ENCODE peak calls at places on chromosomes 6 and 20, in ten cellular contexts. A is cardiac muscle cell, E is psoas muscle, R is left ventricle myocardium inferior, O is heart left ventricle, L is pancreas, T is Panc1, S is MM.1S, D is PC-3, X is breast epithelium. F is an unnamed sample. For H3K36me3, the result is how much of the 10 kb centered on the place peaks cover.

GRCh38 chr20:46900068-46900467 is 5.4 kb downstream of the EYA2 start:
- DNase-seq in T (no peak), X (no peak), L (no peak), E (no peak), R (no peak), S (no peak), A (no peak), D (no peak), O (no peak), F (no peak)

GRCh38 chr6:3750324-3751018 is 1.0 kb downstream of the PXDC1 start:
- DNase-seq in E (peak), O (peak), T (no peak), S (no peak), X (peak), D (peak), L (peak), R (peak), A (peak), F (no peak)

GRCh38 chr6:140018588-140018987 is 644.1 kb upstream of the CITED2 start:
- DNase-seq in D (no peak), R (no peak), E (no peak), S (no peak), O (no peak), X (no peak), T (no peak), L (no peak), A (peak), F (no peak)

GRCh38 chr6:15658345-15658744 is 4.5 kb downstream of the DTNBP1 start:
- DNase-seq in A (no peak), X (no peak), L (no peak), R (no peak), D (no peak), T (no peak), O (no peak), S (peak), E (no peak), F (no peak)

GRCh38 chr6:155252581-155252980 is 11.2 kb upstream of the CLDN20 start:
- DNase-seq in D (no peak), X (no peak), E (no peak), O (no peak), R (no peak), A (no peak), T (no peak), S (no peak), L (no peak), F (no peak)

GRCh38 chr6:36094786-36095496 is 35.4 kb upstream of the MAPK13 start:
- DNase-seq in X (peak), S (peak), A (peak), D (peak), T (peak), O (peak), E (peak), R (peak), L (peak), F (no peak)

GRCh38 chr6:82370788-82371187 is 7.2 kb downstream of the TPBG start:
- DNase-seq in T (no peak), D (no peak), L (no peak), S (no peak), O (no peak), E (no peak), R (no peak), A (no peak), X (no peak), F (no peak)

GRCh38 chr6:161951139-161951538 is 677.3 kb upstream of the AGPAT4 start:
- DNase-seq in X (no peak), S (no peak), E (no peak), D (no peak), A (no peak), L (no peak), O (no peak), T (no peak), R (no peak), F (no peak)

GRCh38 chr20:53032021-53033001 is 60.2 kb downstream of the TSHZ2 start:
- DNase-seq in A (peak), D (no peak), S (no peak), L (no peak), X (peak), R (no peak), E (no peak), O (peak), T (no peak), F (peak)

GRCh38 chr20:8943638-8944037 is 125.2 kb upstream of the PLCB4 start:
- DNase-seq in X (no peak), T (no peak), L (no peak), A (no peak), O (no peak), R (no peak), S (no peak), D (no peak), E (no peak), F (no peak)

GRCh38 chr6:109460161-109460830 is 4.7 kb upstream of the MICAL1 start:
- DNase-seq in O (no peak), L (no peak), E (no peak), D (no peak), S (peak), T (no peak), R (no peak), X (no peak), A (no peak), F (no peak)

GRCh38 chr6:24565196-24565595 is 70.4 kb downstream of the ALDH5A1 start:
- DNase-seq in L (no peak), A (no peak), R (no peak), E (no peak), X (no peak), D (no peak), S (no peak), T (no peak), O (no peak), F (no peak)

GRCh38 chr20:36575066-36575743 is 1.8 kb downstream of the TGIF2 start:
- DNase-seq in R (peak), X (peak), D (peak), O (peak), E (peak), L (peak), T (no peak), A (peak), S (no peak), F (no peak)

GRCh38 chr6:112640895-112641294 is 293.8 kb downstream of the RFPL4B start:
- DNase-seq in T (no peak), X (no peak), S (no peak), A (no peak), D (peak), L (no peak), O (no peak), R (no peak), E (no peak), F (peak)

GRCh38 chr20:16615199-16615598 is 42.0 kb upstream of the KIF16B start:
- DNase-seq in R (no peak), A (peak), L (no peak), E (no peak), D (peak), X (no peak), T (no peak), S (no peak), O (no peak), F (no peak)

GRCh38 chr6:129497591-129498555 is 212.1 kb downstream of the ARHGAP18 start:
- DNase-seq in E (no peak), L (no peak), X (no peak), O (no peak), D (no peak), A (no peak), S (no peak), R (no peak), T (no peak), F (no peak)

GRCh38 chr6:40962241-40962640 is 76.8 kb downstream of the UNC5CL start:
- DNase-seq in A (peak), O (no peak), E (no peak), R (no peak), D (peak), S (peak), X (peak), T (peak), L (no peak), F (peak)

GRCh38 chr6:77650098-77650663 is 2.7 kb upstream of the MEI4 start:
- DNase-seq in D (no peak), R (peak), O (peak), S (peak), L (peak), E (peak), A (peak), X (no peak), T (peak), F (no peak)

GRCh38 chr20:47146703-47147102 is 209.8 kb downstream of the ZMYND8 start:
- DNase-seq in A (peak), X (no peak), O (no peak), S (no peak), E (no peak), L (no peak), R (no peak), T (no peak), D (peak), F (peak)

GRCh38 chr20:51481311-51481997 is 61.1 kb downstream of the NFATC2 start:
- DNase-seq in T (no peak), A (no peak), E (no peak), X (no peak), D (no peak), R (no peak), S (no peak), L (no peak), O (peak), F (no peak)

GRCh38 chr6:315921-316752 is 23.9 kb downstream of the DUSP22 start:
- DNase-seq in E (no peak), S (peak), L (no peak), X (no peak), D (no peak), R (no peak), T (no peak), A (no peak), O (no peak), F (no peak)

GRCh38 chr6:126167726-126168125 is 172.2 kb upstream of the CENPW start:
- DNase-seq in E (no peak), X (no peak), R (no peak), O (no peak), T (no peak), L (no peak), A (no peak), S (no peak), D (no peak), F (no peak)

GRCh38 chr6:143333081-143333480 is 117.4 kb downstream of the ADAT2 start:
- DNase-seq in X (no peak), L (no peak), A (no peak), O (no peak), R (no peak), T (no peak), D (peak), E (no peak), S (no peak), F (no peak)
- H3K4me3 ChIP-seq in X (no peak), L (no peak), A (no peak), O (no peak), R (no peak), T (no peak), D (no peak), E (no peak), S (no peak), F (no peak)

GRCh38 chr20:38536310-38536709 is 44.7 kb upstream of the ADIG start:
- DNase-seq in S (no peak), L (no peak), T (no peak), O (no peak), A (no peak), D (peak), E (no peak), R (no peak), X (no peak), F (no peak)
- TF ChIP-seq CTCF in S (no peak), L (no peak), T (no peak), O (no peak), A (no peak), D (no peak), E (no peak), R (no peak), X (no peak), F (no peak)

DNA sequence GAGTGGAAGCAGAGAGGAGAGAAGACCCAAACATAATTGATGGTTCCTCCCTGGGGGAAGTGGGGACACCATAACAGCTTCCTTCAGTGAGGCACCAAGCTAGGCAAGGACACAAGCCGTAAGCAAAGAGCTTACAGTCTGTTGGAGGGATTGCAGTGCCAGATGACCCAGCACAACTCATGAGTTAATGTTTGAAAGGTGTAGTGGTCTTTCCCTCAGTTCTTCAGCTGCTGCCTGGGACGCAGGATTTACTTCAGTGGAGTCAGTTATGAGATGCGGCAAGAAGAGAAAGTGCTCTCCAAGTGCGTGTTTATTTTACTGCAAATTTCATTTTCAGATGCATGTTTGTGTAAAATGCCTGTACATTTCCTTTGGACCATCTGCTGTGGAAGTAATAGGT is 38.7 kb upstream of the SLC17A4 start:
- DNase-seq in E (no peak), T (no peak), O (no peak), A (no peak), D (no peak), X (no peak), S (no peak), R (no peak), L (no peak), F (no peak)
- H3K36me3 ChIP-seq in E (under half), T (under half), O (under half), A (under half), D (under half), X (under half), S (under half), R (under half), L (under half), F (under half)

GRCh38 chr20:31643522-31643921 is 5.8 kb downstream of the COX4I2 start:
- DNase-seq in D (no peak), X (no peak), R (no peak), A (no peak), S (no peak), O (no peak), E (no peak), L (no peak), T (no peak), F (no peak)

GRCh38 chr20:31638816-31639215 is 1.1 kb downstream of the COX4I2 start:
- DNase-seq in O (no peak), A (no peak), R (no peak), X (no peak), D (no peak), T (no peak), L (no peak), S (no peak), E (no peak), F (no peak)

GRCh38 chr20:31640259-31640658 is 2.5 kb downstream of the COX4I2 start:
- DNase-seq in O (no peak), T (no peak), D (no peak), L (no peak), A (no peak), E (no peak), R (no peak), X (no peak), S (no peak), F (no peak)

GRCh38 chr20:31642837-31643236 is 5.1 kb downstream of the COX4I2 start:
- DNase-seq in X (no peak), O (no peak), E (no peak), A (no peak), R (no peak), L (no peak), D (no peak), T (no peak), S (no peak), F (no peak)

GRCh38 chr20:31641391-31641790 is 3.7 kb downstream of the COX4I2 start:
- DNase-seq in E (no peak), A (no peak), L (no peak), X (no peak), S (no peak), R (no peak), O (no peak), D (no peak), T (no peak), F (no peak)
- H3K4me3 ChIP-seq in E (no peak), A (no peak), L (no peak), X (no peak), S (no peak), R (no peak), O (no peak), D (no peak), T (no peak), F (no peak)

DNA sequence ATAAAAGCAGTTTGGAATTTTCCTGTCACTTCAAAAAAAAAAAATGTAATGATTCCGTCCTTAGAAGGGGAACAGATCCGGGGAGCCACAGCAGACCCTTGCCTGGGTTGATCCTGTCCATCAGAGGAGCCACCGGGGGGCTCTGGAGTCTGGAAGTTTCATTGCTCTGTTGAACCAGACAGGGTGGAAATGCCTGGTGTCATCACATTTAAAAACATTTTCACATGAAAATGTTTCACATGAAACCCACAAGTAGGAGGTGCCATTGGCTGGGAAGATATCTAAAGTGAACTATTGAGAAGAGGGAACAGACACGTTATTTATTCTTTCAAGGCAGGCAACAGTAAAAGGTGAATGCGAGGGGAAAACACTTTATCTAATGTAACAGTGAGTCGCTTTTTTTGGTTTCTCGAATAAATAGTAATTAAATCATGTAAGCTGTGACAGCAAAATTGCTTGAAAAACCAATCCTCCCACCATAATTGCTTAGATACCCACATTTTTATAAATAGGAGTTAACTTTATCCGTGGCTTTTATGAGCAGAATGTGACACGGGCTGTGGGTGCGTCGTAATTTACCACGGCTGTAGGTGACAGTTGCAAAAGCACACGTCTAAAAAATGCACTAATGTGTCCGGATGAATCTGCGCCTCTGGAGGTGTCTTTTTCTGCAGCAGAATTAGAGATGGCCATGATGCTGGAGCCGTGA is 323.4 kb downstream of the TAF4 start:
- DNase-seq in L (no peak), O (no peak), A (no peak), E (peak), X (no peak), T (no peak), R (no peak), S (no peak), D (no peak), F (no peak)
- TF ChIP-seq CTCF in L (no peak), O (no peak), A (no peak), E (no peak), X (no peak), T (no peak), R (no peak), S (no peak), D (no peak), F (no peak)

DNA sequence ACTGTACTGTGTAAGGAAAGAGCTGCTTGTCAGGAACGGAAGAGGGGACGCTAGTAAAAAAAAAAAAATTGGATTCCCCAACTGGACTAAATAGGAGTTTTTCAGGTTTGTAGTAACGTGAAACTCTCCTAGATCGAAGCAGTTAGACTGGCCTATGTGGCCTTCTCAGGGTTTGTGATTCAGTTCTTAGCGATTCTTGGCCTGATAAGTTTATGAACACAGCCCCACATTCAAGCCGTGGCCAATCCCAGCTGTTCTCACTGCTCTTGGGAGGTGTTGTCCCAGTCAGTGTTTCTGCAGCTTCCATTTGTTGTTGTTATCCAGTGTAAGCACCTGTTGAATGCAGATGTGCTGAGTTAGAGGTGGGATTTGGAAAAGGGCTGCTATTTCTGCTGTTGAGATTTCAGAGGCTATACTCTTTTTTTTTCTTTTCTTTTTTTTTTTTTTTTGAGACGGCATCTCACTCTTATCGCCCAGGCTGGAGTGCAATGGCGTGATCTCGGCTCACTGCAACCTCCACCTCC is 29.7 kb downstream of the TAF8 start:
- DNase-seq in S (no peak), E (peak), O (no peak), R (no peak), L (no peak), A (peak), D (no peak), X (no peak), T (no peak), F (no peak)
- H3K36me3 ChIP-seq in S (under half), E (half or more), O (half or more), R (half or more), L (under half), A (under half), D (under half), X (under half), T (under half), F (under half)

DNA sequence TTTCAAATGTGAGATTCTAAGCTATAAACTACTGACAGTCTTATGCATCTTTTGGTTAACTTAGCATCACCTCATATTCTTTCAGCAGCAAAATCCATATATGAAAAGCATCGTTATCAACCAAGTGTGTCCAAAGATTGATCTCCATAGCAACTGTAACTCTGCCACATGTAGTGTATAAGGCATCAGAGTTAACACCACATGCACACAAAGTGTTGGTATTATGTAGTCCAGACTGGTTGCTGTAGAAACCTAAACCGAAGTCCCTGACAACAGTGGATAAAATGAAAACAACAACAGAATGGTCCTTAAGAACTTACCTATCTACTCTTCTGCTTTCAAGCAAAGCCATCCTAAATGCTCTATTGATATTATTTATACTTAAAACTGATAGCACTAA is 39.6 kb downstream of the PDSS2 start:
- DNase-seq in A (peak), S (no peak), D (no peak), R (no peak), L (no peak), T (no peak), E (no peak), X (no peak), O (no peak), F (no peak)
- H3K4me3 ChIP-seq in A (no peak), S (no peak), D (no peak), R (no peak), L (no peak), T (no peak), E (no peak), X (no peak), O (no peak), F (no peak)

F was measured in kidney epithelial cell.